ENCODE peak calls at places on chromosomes 16 and 17, in four cellular contexts. U is CD8-positive, alpha-beta memory T cell; O is Ammon's horn; D is heart right ventricle. V is an unnamed sample.

GRCh38 chr17:79476074-79476473 is 134.8 kb downstream of the RBFOX3 start:
- DNase-seq in U (no peak), O (no peak), D (no peak), V (no peak)

GRCh38 chr17:73309727-73310555 is 1.9 kb downstream of the CDC42EP4 start:
- DNase-seq in U (no peak), O (no peak), D (no peak), V (peak)

GRCh38 chr17:2214887-2215615 is 88.5 kb downstream of the SMG6 start:
- DNase-seq in U (no peak), O (no peak), D (peak), V (peak)

GRCh38 chr16:72066747-72067146 is 3.7 kb downstream of the HPR start:
- DNase-seq in U (no peak), O (peak), D (peak), V (no peak)

GRCh38 chr17:8709006-8709405 is 35.6 kb downstream of the CCDC42 start:
- DNase-seq in U (no peak), O (no peak), D (no peak), V (no peak)

GRCh38 chr16:75224281-75224680 is 5.5 kb downstream of the CTRB1 start:
- DNase-seq in U (no peak), O (no peak), D (no peak), V (no peak)

GRCh38 chr16:68090109-68090508 is 4.9 kb downstream of the NFATC3 start:
- DNase-seq in U (no peak), O (no peak), D (no peak), V (no peak)

GRCh38 chr16:58582971-58583765 is 46.5 kb downstream of the CNOT1 start:
- DNase-seq in U (no peak), O (no peak), D (no peak), V (no peak)

GRCh38 chr16:396605-397004 is 394 bp upstream of the NME4 start:
- DNase-seq in U (no peak), O (no peak), D (no peak), V (no peak)

GRCh38 chr16:20918486-20919239 is 18.1 kb downstream of the LYRM1 start:
- DNase-seq in U (no peak), O (no peak), D (peak), V (no peak)

GRCh38 chr16:25177831-25178688 is 38.7 kb upstream of the AQP8 start:
- DNase-seq in U (no peak), O (no peak), D (no peak), V (no peak)

GRCh38 chr17:68509151-68510057 is 2.8 kb upstream of the PRKAR1A start:
- DNase-seq in U (no peak), O (peak), D (peak), V (peak)

GRCh38 chr17:83081561-83082201 is 2.3 kb downstream of the METRNL start:
- DNase-seq in U (peak), O (no peak), D (no peak), V (no peak)

GRCh38 chr17:1793447-1793806 is 31.6 kb downstream of the SERPINF1 start:
- DNase-seq in U (no peak), O (no peak), D (no peak), V (no peak)

GRCh38 chr17:65027305-65027704 is 29.2 kb downstream of the GNA13 start:
- DNase-seq in U (peak), O (no peak), D (no peak), V (no peak)

GRCh38 chr16:80142276-80142675 is 398.5 kb upstream of the DYNLRB2 start:
- DNase-seq in U (no peak), O (no peak), D (no peak), V (no peak)

GRCh38 chr17:82388223-82388921 is 16.8 kb downstream of the UTS2R start:
- DNase-seq in U (no peak), O (no peak), D (no peak), V (no peak)

GRCh38 chr17:35705230-35705629 is 26.2 kb upstream of the RASL10B start:
- DNase-seq in U (no peak), O (no peak), D (no peak), V (no peak)

GRCh38 chr16:52912565-52913173 is 140.0 kb downstream of the CHD9NB start:
- DNase-seq in U (no peak), O (peak), D (peak), V (peak)

GRCh38 chr17:5097101-5097834 is 14.4 kb downstream of the ZNF232 start:
- DNase-seq in U (no peak), O (peak), D (peak), V (no peak)

GRCh38 chr16:85091522-85091910 is 20.8 kb downstream of the CIBAR2 start:
- DNase-seq in U (no peak), O (no peak), D (no peak), V (no peak)

GRCh38 chr16:86611517-86611840 is 33.1 kb downstream of the FOXL1 start:
- DNase-seq in U (no peak), O (no peak), D (peak), V (no peak)

GRCh38 chr17:74442670-74443515 is 11.0 kb downstream of the GPRC5C start:
- DNase-seq in U (no peak), O (peak), D (peak), V (peak)

GRCh38 chr17:44121206-44121605 is 2.2 kb downstream of the HDAC5 start:
- DNase-seq in U (no peak), O (peak), D (no peak), V (no peak)

GRCh38 chr17:50363217-50364060 is 9.5 kb downstream of the MRPL27 start:
- DNase-seq in U (no peak), O (peak), D (no peak), V (no peak)

GRCh38 chr16:57045694-57046381 is 46.5 kb upstream of the CPNE2 start:
- DNase-seq in U (no peak), O (peak), D (peak), V (peak)

GRCh38 chr17:19244357-19244756 is 7.2 kb downstream of the EPN2 start:
- DNase-seq in U (no peak), O (no peak), D (no peak), V (no peak)

GRCh38 chr17:43661699-43662431 is at the start of gene MEOX1:
- DNase-seq in U (no peak), O (no peak), D (peak), V (no peak)

GRCh38 chr16:70746040-70746707 is 54.8 kb downstream of the VAC14 start:
- DNase-seq in U (no peak), O (peak), D (peak), V (peak)

GRCh38 chr16:57192146-57192545 is 6.0 kb downstream of the RSPRY1 start:
- DNase-seq in U (no peak), O (no peak), D (no peak), V (no peak)

GRCh38 chr17:31309525-31309924 is 4.3 kb downstream of the EVI2B start:
- DNase-seq in U (no peak), O (no peak), D (no peak), V (no peak)

GRCh38 chr16:57643902-57644301 is 15.5 kb downstream of the ADGRG1 start:
- DNase-seq in U (no peak), O (no peak), D (no peak), V (no peak)

GRCh38 chr17:13587487-13588338 is 14.0 kb downstream of the HS3ST3A1 start:
- DNase-seq in U (no peak), O (no peak), D (no peak), V (no peak)

GRCh38 chr16:5504028-5504758 is 406.6 kb upstream of the EEF2KMT start:
- DNase-seq in U (no peak), O (peak), D (peak), V (peak)

GRCh38 chr17:33267279-33267790 is 25.8 kb downstream of the ASIC2 start:
- DNase-seq in U (no peak), O (no peak), D (no peak), V (no peak)

GRCh38 chr17:66386789-66387351 is 84.5 kb downstream of the PRKCA start:
- DNase-seq in U (no peak), O (no peak), D (no peak), V (no peak)

V was measured in C1 segment of cervical spinal cord.